ENCODE peak calls at places on chromosomes 2 and 18, in six cellular contexts. X, V, W, M, S and L are unnamed samples.

GRCh38 chr2:121258066-121258465 is 26.9 kb downstream of the TFCP2L1 start:
- DNase-seq in X (no peak), V (peak), S (no peak), W (no peak), M (no peak), L (no peak)

GRCh38 chr18:79952457-79952995 is 1.1 kb upstream of the SLC66A2 start:
- DNase-seq in M (no peak), X (no peak), V (no peak), W (no peak), S (no peak), L (no peak)

GRCh38 chr2:72131916-72132841 is 15.5 kb downstream of the CYP26B1 start:
- DNase-seq in M (no peak), V (no peak), S (peak), X (no peak), W (no peak), L (no peak)

GRCh38 chr18:35933982-35934381 is 38.5 kb upstream of the RMP24 start:
- DNase-seq in W (peak), X (no peak), V (no peak), S (peak), M (no peak), L (peak)

GRCh38 chr2:26299488-26300092 is 46.4 kb upstream of the SELENOI start:
- DNase-seq in W (peak), X (peak), M (no peak), S (no peak), V (peak), L (no peak)

GRCh38 chr18:51044928-51045587 is 15.0 kb downstream of the SMAD4 start:
- DNase-seq in W (no peak), S (no peak), V (no peak), M (no peak), X (no peak), L (no peak)

GRCh38 chr2:196314780-196315179 is 143.4 kb upstream of the STK17B start:
- DNase-seq in M (no peak), S (no peak), W (no peak), V (no peak), X (no peak), L (no peak)

GRCh38 chr2:188659656-188660406 is 314.3 kb upstream of the COL3A1 start:
- DNase-seq in W (no peak), V (no peak), X (no peak), S (no peak), M (no peak), L (no peak)

GRCh38 chr2:101344173-101344572 is 35.7 kb upstream of the RNF149 start:
- DNase-seq in S (no peak), M (no peak), X (no peak), W (no peak), V (no peak), L (no peak)

GRCh38 chr2:158619496-158619895 is 162.7 kb downstream of the PKP4 start:
- DNase-seq in V (no peak), S (no peak), W (no peak), M (no peak), X (no peak), L (no peak)

GRCh38 chr18:23910032-23910431 is 104.5 kb upstream of the TTC39C start:
- DNase-seq in X (no peak), S (no peak), W (no peak), V (no peak), M (no peak), L (no peak)

GRCh38 chr2:223970343-223971128 is 13.3 kb downstream of the MRPL44 start:
- DNase-seq in V (peak), S (peak), W (peak), M (peak), X (peak), L (no peak)

GRCh38 chr2:200100027-200100426 is 144.6 kb downstream of the MAIP1 start:
- DNase-seq in X (no peak), V (no peak), S (no peak), W (no peak), M (no peak), L (no peak)

GRCh38 chr2:107072150-107072940 is 186.4 kb upstream of the ST6GAL2 start:
- DNase-seq in X (no peak), M (no peak), W (no peak), S (no peak), V (no peak), L (no peak)

GRCh38 chr18:31230495-31230894 is 67.8 kb upstream of the DSC1 start:
- DNase-seq in V (no peak), X (no peak), M (no peak), W (no peak), S (no peak), L (no peak)

GRCh38 chr18:57741273-57741672 is 61.8 kb downstream of the ATP8B1 start:
- DNase-seq in S (no peak), X (no peak), M (no peak), V (no peak), W (no peak), L (no peak)

GRCh38 chr2:159518321-159519005 is 97.9 kb downstream of the BAZ2B start:
- DNase-seq in W (no peak), V (no peak), M (no peak), S (no peak), X (peak), L (no peak)

GRCh38 chr2:160924936-160925353 is 235.3 kb upstream of the TANK start:
- DNase-seq in M (no peak), W (no peak), V (no peak), S (no peak), X (no peak), L (no peak)

GRCh38 chr18:70453058-70453775 is 164.4 kb downstream of the SOCS6 start:
- DNase-seq in S (no peak), X (no peak), M (no peak), V (no peak), W (no peak), L (no peak)

GRCh38 chr2:126802774-126803421 is 95.8 kb upstream of the TEX51 start:
- DNase-seq in W (no peak), V (no peak), S (no peak), M (no peak), X (no peak), L (no peak)

GRCh38 chr18:36078751-36079529 is 11.6 kb upstream of the RPRD1A start:
- DNase-seq in S (no peak), W (no peak), X (no peak), M (no peak), V (no peak), L (no peak)

GRCh38 chr18:44590976-44591375 is 89.7 kb upstream of the SETBP1 start:
- DNase-seq in S (no peak), W (no peak), M (no peak), X (no peak), V (no peak), L (no peak)

GRCh38 chr18:36780748-36781147 is 48.1 kb downstream of the TPGS2 start:
- DNase-seq in V (no peak), W (no peak), M (no peak), S (no peak), X (no peak), L (no peak)

GRCh38 chr18:13136689-13137040 is 81.9 kb upstream of the LDLRAD4 start:
- DNase-seq in X (peak), W (no peak), M (no peak), V (peak), S (no peak), L (peak)

GRCh38 chr2:71798266-71799012 is 345.1 kb downstream of the DYSF start:
- DNase-seq in X (peak), W (no peak), M (no peak), V (peak), S (peak), L (peak)

GRCh38 chr2:144389930-144390311 is 130.0 kb downstream of the ZEB2 start:
- DNase-seq in W (no peak), X (no peak), V (no peak), M (no peak), S (no peak), L (no peak)

GRCh38 chr2:108632332-108632712 is 87.0 kb upstream of the RANBP2 start:
- DNase-seq in W (no peak), X (no peak), S (no peak), M (no peak), V (no peak), L (no peak)

GRCh38 chr2:234409590-234409989 is 87.3 kb downstream of the ARL4C start:
- DNase-seq in V (no peak), S (no peak), M (no peak), X (no peak), W (no peak), L (no peak)